ENCODE peak calls at places on chromosome 7, in seven cellular contexts. D, W, G, N, F, V and S are unnamed samples.

GRCh38 chr7:123537026-123537642 is 2.7 kb upstream of the IQUB start:
- DNase-seq in G (no peak), V (no peak), D (peak), F (no peak), W (no peak), N (peak), S (no peak)

GRCh38 chr7:35647171-35647574 is 47.8 kb downstream of the HERPUD2 start:
- DNase-seq in G (no peak), D (no peak), V (no peak), N (no peak), F (peak), W (no peak), S (no peak)

GRCh38 chr7:42964849-42965805 is 33.0 kb downstream of the MRPL32 start:
- DNase-seq in F (peak), V (no peak), D (peak), N (no peak), G (no peak), W (no peak), S (no peak)

GRCh38 chr7:137626469-137627067 is 220.2 kb downstream of the DGKI start:
- DNase-seq in W (no peak), D (peak), V (no peak), F (no peak), G (peak), N (peak), S (no peak)

GRCh38 chr7:142855756-142856564 is 1.1 kb downstream of the EPHB6 start:
- DNase-seq in N (no peak), D (peak), W (no peak), F (peak), G (no peak), V (no peak), S (no peak)

GRCh38 chr7:47283497-47284131 is 298.3 kb downstream of the TNS3 start:
- DNase-seq in N (no peak), W (peak), G (no peak), D (no peak), F (no peak), V (no peak), S (no peak)

GRCh38 chr7:40437498-40437897 is 302.7 kb downstream of the SUGCT start:
- DNase-seq in N (peak), W (peak), D (peak), F (no peak), V (peak), G (no peak), S (peak)

GRCh38 chr7:4996696-4997222 is 37.8 kb upstream of the MMD2 start:
- DNase-seq in N (no peak), V (no peak), G (no peak), D (no peak), W (no peak), F (no peak), S (no peak)

DNA sequence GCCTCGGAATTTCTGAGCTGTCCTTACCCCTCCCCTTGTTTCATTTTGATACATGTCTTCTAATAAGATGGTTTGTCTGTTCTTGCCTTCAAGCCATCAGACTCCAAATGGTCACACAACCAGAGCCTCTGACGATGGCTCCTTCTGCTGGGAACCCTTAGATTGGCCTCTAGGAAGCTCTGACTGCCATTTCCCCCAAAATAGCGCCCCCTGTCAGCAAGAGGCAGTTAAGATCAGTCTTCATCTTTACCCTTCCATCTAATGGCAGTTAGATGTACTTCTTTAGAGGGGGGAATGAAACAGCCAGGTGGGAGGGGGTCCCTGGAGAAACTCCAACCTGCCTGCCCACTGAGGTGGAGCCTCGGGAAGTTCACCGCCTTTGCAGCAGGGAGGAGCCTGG is 85.8 kb upstream of the GPR22 start:
- DNase-seq in D (no peak), V (no peak), W (no peak), N (no peak), G (no peak), F (no peak), S (no peak)
- TF ChIP-seq CTCF in D (no peak), V (no peak), W (no peak), N (peak), G (peak), F (no peak), S (no peak)

GRCh38 chr7:22454446-22454845 is 45.5 kb downstream of the STEAP1B start:
- DNase-seq in G (no peak), D (no peak), F (no peak), N (no peak), W (no peak), V (no peak), S (no peak)

GRCh38 chr7:22457471-22457870 is 42.5 kb downstream of the STEAP1B start:
- DNase-seq in D (no peak), G (no peak), V (no peak), N (no peak), F (no peak), W (no peak), S (no peak)

GRCh38 chr7:22453159-22453558 is 46.8 kb downstream of the STEAP1B start:
- DNase-seq in V (no peak), F (no peak), D (no peak), G (no peak), N (no peak), W (no peak), S (no peak)

GRCh38 chr7:22447759-22448158 is 52.2 kb downstream of the STEAP1B start:
- DNase-seq in V (no peak), W (no peak), D (no peak), N (no peak), G (peak), F (no peak), S (no peak)

GRCh38 chr7:22452142-22452763 is 47.7 kb downstream of the STEAP1B start:
- DNase-seq in D (peak), W (no peak), V (no peak), N (peak), G (peak), F (peak), S (no peak)
- H3K4me3 ChIP-seq in D (peak), W (no peak), V (peak), N (peak), G (no peak), F (no peak), S (peak)

GRCh38 chr7:120591-120991 is 71.8 kb upstream of the FAM20C start:
- DNase-seq in D (no peak), G (no peak), F (no peak), W (no peak), N (no peak), V (no peak), S (no peak)

GRCh38 chr7:120164-120555 is 72.2 kb upstream of the FAM20C start:
- DNase-seq in F (no peak), N (no peak), W (no peak), G (no peak), D (no peak), V (no peak), S (no peak)

GRCh38 chr7:121406-121805 is 71.0 kb upstream of the FAM20C start:
- DNase-seq in D (no peak), W (no peak), N (no peak), V (no peak), G (no peak), F (no peak), S (no peak)

GRCh38 chr7:119377-120163 is 72.8 kb upstream of the FAM20C start:
- DNase-seq in W (no peak), N (peak), F (peak), V (no peak), D (no peak), G (no peak), S (no peak)

GRCh38 chr7:121002-121401 is 71.4 kb upstream of the FAM20C start:
- DNase-seq in N (no peak), D (no peak), W (no peak), V (no peak), G (no peak), F (no peak), S (no peak)
- TF ChIP-seq CTCF in N (no peak), D (no peak), W (no peak), V (no peak), G (no peak), F (no peak), S (no peak)

GRCh38 chr7:133702078-133702477 is 425.1 kb upstream of the LRGUK start:
- DNase-seq in F (no peak), D (no peak), G (no peak), V (no peak), N (no peak), W (no peak), S (no peak)

GRCh38 chr7:133697585-133697984 is 429.6 kb upstream of the LRGUK start:
- DNase-seq in D (no peak), V (no peak), F (no peak), W (no peak), N (no peak), G (no peak), S (no peak)

GRCh38 chr7:133695976-133696531 is 431.1 kb upstream of the LRGUK start:
- DNase-seq in V (no peak), G (no peak), W (no peak), D (no peak), N (no peak), F (no peak), S (no peak)

GRCh38 chr7:133699390-133699789 is 427.8 kb upstream of the LRGUK start:
- DNase-seq in D (peak), V (no peak), N (no peak), W (no peak), F (no peak), G (no peak), S (no peak)

DNA sequence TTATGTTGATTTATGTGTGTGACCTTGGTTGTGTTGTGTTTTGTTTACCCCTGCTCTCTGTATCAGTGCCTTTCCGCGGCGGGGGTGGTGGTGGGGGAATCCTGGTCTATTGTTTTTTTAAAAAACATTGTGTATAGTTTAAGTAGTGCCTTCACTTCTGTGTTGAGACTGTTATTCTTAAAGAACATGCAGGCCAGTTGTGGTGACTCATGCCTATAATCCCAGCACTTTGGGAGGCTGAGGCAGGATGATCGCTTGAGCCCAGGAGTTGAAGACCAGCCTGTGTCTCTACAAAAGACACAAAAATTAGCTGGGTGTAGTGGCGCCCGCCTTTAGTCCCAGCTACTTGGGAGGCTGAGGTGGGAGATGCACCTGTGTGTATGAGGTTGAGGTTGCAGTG is 429.0 kb upstream of the LRGUK start:
- DNase-seq in F (no peak), G (no peak), W (no peak), N (peak), V (no peak), D (no peak), S (no peak)
- H3K4me3 ChIP-seq in F (no peak), G (no peak), W (no peak), N (no peak), V (no peak), D (no peak), S (no peak)

DNA sequence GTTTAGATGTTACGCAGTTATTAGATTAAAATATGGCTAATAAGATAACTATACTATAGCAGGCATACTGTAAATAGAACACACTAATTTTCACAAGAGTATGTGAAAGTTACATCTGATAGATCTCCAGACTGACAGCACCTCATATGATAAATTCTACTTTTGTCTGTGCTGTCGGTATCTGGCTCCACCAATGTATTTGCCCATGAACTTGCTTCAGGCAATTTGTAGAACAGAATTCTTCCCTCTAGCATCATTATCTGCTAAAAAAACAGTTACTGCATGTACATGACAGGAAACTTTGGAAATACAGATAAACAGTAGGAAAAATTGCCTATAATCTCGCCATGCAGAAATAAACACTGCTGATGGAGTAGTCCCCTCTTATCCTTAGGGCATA is 137.7 kb downstream of the WNT2 start:
- DNase-seq in N (no peak), W (no peak), F (no peak), D (no peak), V (no peak), G (no peak), S (no peak)
- TF ChIP-seq CTCF in N (no peak), W (no peak), F (no peak), D (no peak), V (no peak), G (no peak), S (no peak)

GRCh38 chr7:155513543-155514285 is 32.6 kb downstream of the CNPY1 start:
- DNase-seq in W (no peak), D (no peak), V (no peak), F (no peak), G (no peak), N (no peak), S (no peak)

GRCh38 chr7:155516466-155516865 is 29.9 kb downstream of the CNPY1 start:
- DNase-seq in F (no peak), W (no peak), G (no peak), N (no peak), V (no peak), D (no peak), S (no peak)

GRCh38 chr7:155514296-155514695 is 32.1 kb downstream of the CNPY1 start:
- DNase-seq in F (no peak), N (no peak), V (no peak), D (no peak), W (no peak), G (no peak), S (no peak)

GRCh38 chr7:155517452-155517851 is 28.9 kb downstream of the CNPY1 start:
- DNase-seq in W (no peak), V (no peak), N (no peak), F (no peak), D (no peak), G (no peak), S (no peak)

GRCh38 chr7:155515318-155515717 is 31.0 kb downstream of the CNPY1 start:
- DNase-seq in V (no peak), W (no peak), F (no peak), D (no peak), G (no peak), N (no peak), S (no peak)
- H3K4me3 ChIP-seq in V (no peak), W (no peak), F (no peak), D (no peak), G (no peak), N (no peak), S (no peak)

GRCh38 chr7:31642681-31643115 is 44.3 kb upstream of the PPP1R17 start:
- DNase-seq in D (no peak), N (peak), V (no peak), W (no peak), F (no peak), G (no peak), S (no peak)

GRCh38 chr7:31651234-31651633 is 35.8 kb upstream of the PPP1R17 start:
- DNase-seq in N (no peak), W (no peak), V (no peak), F (no peak), G (no peak), D (no peak), S (no peak)

GRCh38 chr7:31651800-31652326 is 35.2 kb upstream of the PPP1R17 start:
- DNase-seq in N (no peak), V (no peak), G (no peak), W (no peak), D (no peak), F (no peak), S (no peak)

GRCh38 chr7:31646969-31647368 is 40.0 kb upstream of the PPP1R17 start:
- DNase-seq in G (no peak), D (no peak), V (no peak), N (no peak), W (no peak), F (no peak), S (no peak)

GRCh38 chr7:31648288-31648687 is 38.7 kb upstream of the PPP1R17 start:
- DNase-seq in V (no peak), N (peak), G (no peak), W (no peak), F (no peak), D (peak), S (no peak)
- TF ChIP-seq CTCF in V (peak), N (peak), G (no peak), W (peak), F (no peak), D (peak), S (no peak)

GRCh38 chr7:100575746-100576383 is 2.2 kb upstream of the SAP25 start:
- DNase-seq in N (no peak), D (no peak), G (no peak), W (no peak), F (no peak), V (no peak), S (no peak)
- H3K4me3 ChIP-seq in N (no peak), D (no peak), G (no peak), W (no peak), F (no peak), V (no peak), S (no peak)

DNA sequence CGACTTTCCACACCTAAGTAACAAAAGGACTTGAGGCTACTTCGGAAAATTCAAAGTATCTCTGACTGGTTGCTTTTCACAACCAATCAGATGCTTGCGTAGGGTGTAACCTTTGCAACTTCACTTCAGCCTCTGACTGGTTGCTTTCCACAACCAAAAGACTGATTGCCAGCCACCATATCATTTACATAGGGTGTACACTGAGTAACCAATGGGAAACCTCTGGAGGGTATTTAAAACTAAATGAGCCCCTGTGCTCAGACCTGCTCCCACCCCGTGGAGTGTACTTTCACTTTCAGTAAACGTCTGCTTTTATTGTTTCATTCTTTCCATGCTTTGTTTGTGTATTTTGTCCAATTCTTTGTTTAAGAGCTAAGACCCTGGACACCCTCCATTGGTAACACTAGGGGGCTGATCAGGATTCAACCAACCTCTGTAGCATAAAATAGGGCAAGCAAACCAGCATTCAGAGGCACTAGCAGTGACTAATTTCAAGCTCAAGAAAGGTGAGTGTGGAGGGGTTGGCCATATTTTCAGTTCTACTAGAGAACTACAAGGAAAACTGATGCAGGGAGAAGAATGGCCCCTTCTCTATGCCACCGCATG is 390.8 kb downstream of the POM121L12 start:
- DNase-seq in N (no peak), W (no peak), V (no peak), D (no peak), F (no peak), G (no peak), S (no peak)
- TF ChIP-seq CTCF in N (no peak), W (no peak), V (no peak), D (no peak), F (no peak), G (no peak), S (no peak)

GRCh38 chr7:1103789-1104513 is 16.0 kb downstream of the GPER1 start:
- DNase-seq in D (no peak), N (no peak), V (no peak), W (no peak), F (no peak), G (no peak), S (no peak)
- H3K4me3 ChIP-seq in D (no peak), N (no peak), V (no peak), W (no peak), F (no peak), G (peak), S (no peak)